ENCODE peak calls at places on chromosomes 7 and 10, in seven cellular contexts. One of them, this sample, is unnamed.
A peak's percentile ranks its signal among the peaks of the same experiment; 100 is the strongest.

GRCh38 chr7:12152196-12152918 is 58.7 kb upstream of the TMEM106B start:
- DNase-seq in WTC11: no peak
- DNase-seq in NCI-H1436: no peak
- DNase-seq in GM04504: no peak
- DNase-seq in lung: no peak
- DNase-seq in right cardiac atrium: no peak
- DNase-seq in neuronal stem cell: no peak
- DNase-seq in this sample: no peak

GRCh38 chr10:71860243-71861029 is 9.4 kb upstream of the PSAP start:
- DNase-seq in NCI-H1436: peak; percentile 92
- DNase-seq in lung: peak; percentile 85
- DNase-seq in neuronal stem cell: no peak
- DNase-seq in WTC11: peak; percentile 71
- DNase-seq in GM04504: peak; percentile 100
- DNase-seq in right cardiac atrium: peak; percentile 97
- DNase-seq in this sample: peak; percentile 97

GRCh38 chr10:127739908-127740307 is 2.9 kb downstream of the FOXI2 start:
- DNase-seq in NCI-H1436: no peak
- DNase-seq in lung: no peak
- DNase-seq in right cardiac atrium: no peak
- DNase-seq in neuronal stem cell: no peak
- DNase-seq in GM04504: no peak
- DNase-seq in WTC11: no peak
- DNase-seq in this sample: no peak

GRCh38 chr10:74050653-74051052 is 52.7 kb downstream of the VCL start:
- DNase-seq in right cardiac atrium: no peak
- DNase-seq in lung: no peak
- DNase-seq in GM04504: no peak
- DNase-seq in WTC11: no peak
- DNase-seq in neuronal stem cell: no peak
- DNase-seq in NCI-H1436: no peak
- DNase-seq in this sample: no peak

GRCh38 chr7:36118344-36118743 is 34.7 kb upstream of the EEPD1 start:
- DNase-seq in right cardiac atrium: no peak
- DNase-seq in lung: no peak
- DNase-seq in GM04504: no peak
- DNase-seq in neuronal stem cell: no peak
- DNase-seq in WTC11: no peak
- DNase-seq in NCI-H1436: no peak
- DNase-seq in this sample: no peak

GRCh38 chr7:79782906-79783305 is 329.4 kb upstream of the MAGI2 start:
- DNase-seq in right cardiac atrium: no peak
- DNase-seq in GM04504: no peak
- DNase-seq in neuronal stem cell: no peak
- DNase-seq in NCI-H1436: no peak
- DNase-seq in lung: no peak
- DNase-seq in WTC11: no peak
- DNase-seq in this sample: no peak

GRCh38 chr7:13981070-13981469 is 8.4 kb downstream of the ETV1 start:
- DNase-seq in neuronal stem cell: no peak
- DNase-seq in GM04504: peak; percentile 95
- DNase-seq in WTC11: no peak
- DNase-seq in NCI-H1436: no peak
- DNase-seq in lung: peak; percentile 65
- DNase-seq in right cardiac atrium: peak; percentile 37
- DNase-seq in this sample: no peak

GRCh38 chr10:59887972-59888640 is 18.2 kb downstream of the CCDC6 start:
- DNase-seq in lung: no peak
- DNase-seq in neuronal stem cell: no peak
- DNase-seq in WTC11: no peak
- DNase-seq in right cardiac atrium: no peak
- DNase-seq in NCI-H1436: no peak
- DNase-seq in GM04504: no peak
- DNase-seq in this sample: no peak

GRCh38 chr7:43071604-43072003 is 40.8 kb upstream of the HECW1 start:
- DNase-seq in right cardiac atrium: no peak
- DNase-seq in lung: no peak
- DNase-seq in neuronal stem cell: peak; percentile 54
- DNase-seq in WTC11: peak; percentile 88
- DNase-seq in NCI-H1436: no peak
- DNase-seq in GM04504: no peak
- DNase-seq in this sample: no peak

GRCh38 chr7:28536259-28536658 is 123.9 kb downstream of the CREB5 start:
- DNase-seq in NCI-H1436: no peak
- DNase-seq in lung: no peak
- DNase-seq in right cardiac atrium: no peak
- DNase-seq in WTC11: peak; percentile 59
- DNase-seq in GM04504: no peak
- DNase-seq in neuronal stem cell: peak; percentile 17
- DNase-seq in this sample: no peak

GRCh38 chr7:34123316-34123715 is 218.0 kb downstream of the BMPER start:
- DNase-seq in neuronal stem cell: no peak
- DNase-seq in lung: no peak
- DNase-seq in right cardiac atrium: no peak
- DNase-seq in GM04504: no peak
- DNase-seq in WTC11: no peak
- DNase-seq in NCI-H1436: no peak
- DNase-seq in this sample: peak; percentile 68

This sample was measured in esophagus muscularis mucosa.